ENCODE peak calls at places on chromosomes 5 and 9, in six cellular contexts. S is kidney tubule cell; P is left colon; J is stimulated activated CD4-positive, alpha-beta T cell treated with anti-CD3 and anti-CD28 coated beads, Interleukin-1b, Interleukin-23, amount 100 ng/mL, for 48 hours; C is AG08395; R is AG09309. F is an unnamed sample.

GRCh38 chr5:40383719-40384651 is 295.7 kb upstream of the PTGER4 start:
- DNase-seq in J (peak), C (peak), R (peak), P (no peak), S (peak), F (no peak)

GRCh38 chr9:98491778-98492177 is 217.0 kb downstream of the GABBR2 start:
- DNase-seq in R (no peak), J (no peak), C (peak), S (peak), P (no peak), F (no peak)

GRCh38 chr9:130765135-130766030 is 69.7 kb upstream of the ABL1 start:
- DNase-seq in S (no peak), C (no peak), P (no peak), J (peak), R (no peak), F (no peak)

GRCh38 chr9:133876144-133876543 is 116.0 kb downstream of the VAV2 start:
- DNase-seq in J (no peak), S (no peak), P (no peak), C (no peak), R (no peak), F (no peak)

GRCh38 chr9:108860354-108860753 is 1.7 kb upstream of the ACTL7A start:
- DNase-seq in P (no peak), C (no peak), J (no peak), S (no peak), R (no peak), F (no peak)

GRCh38 chr5:132110930-132111329 is 37.3 kb downstream of the CSF2 start:
- DNase-seq in J (no peak), C (no peak), P (no peak), R (no peak), S (no peak), F (no peak)

GRCh38 chr9:97906236-97906831 is 16.0 kb downstream of the TRMO start:
- DNase-seq in C (peak), S (no peak), P (no peak), R (no peak), J (peak), F (no peak)

GRCh38 chr5:14265574-14265973 is 122.4 kb downstream of the TRIO start:
- DNase-seq in S (peak), C (peak), J (no peak), R (peak), P (no peak), F (no peak)

GRCh38 chr9:19255821-19256220 is 25.3 kb downstream of the DENND4C start:
- DNase-seq in R (no peak), J (no peak), S (no peak), P (no peak), C (no peak), F (no peak)

GRCh38 chr5:19584131-19584530 is 403.9 kb downstream of the CDH18 start:
- DNase-seq in R (no peak), P (no peak), C (no peak), S (no peak), J (no peak), F (no peak)

GRCh38 chr9:113588242-113588810 is 124.8 kb downstream of the RGS3 start:
- DNase-seq in C (no peak), S (no peak), J (no peak), P (no peak), R (no peak), F (no peak)

GRCh38 chr5:117220730-117221129 is 646.1 kb upstream of the SEMA6A start:
- DNase-seq in P (no peak), J (no peak), C (no peak), S (peak), R (no peak), F (no peak)

GRCh38 chr9:33439731-33440130 is 7.7 kb downstream of the AQP3 start:
- DNase-seq in C (peak), R (no peak), P (no peak), J (no peak), S (no peak), F (no peak)

GRCh38 chr5:131379071-131379538 is 115.3 kb downstream of the CDC42SE2 start:
- DNase-seq in S (peak), P (no peak), J (no peak), C (no peak), R (no peak), F (no peak)

GRCh38 chr9:133514475-133515239 is 10.1 kb downstream of the MYMK start:
- DNase-seq in R (no peak), P (no peak), C (no peak), S (no peak), J (no peak), F (peak)

GRCh38 chr9:35517136-35517535 is 27.2 kb downstream of the RUSC2 start:
- DNase-seq in P (no peak), J (no peak), C (no peak), S (peak), R (no peak), F (no peak)

GRCh38 chr9:35753466-35753865 is 610 bp downstream of the MSMP start:
- DNase-seq in C (no peak), S (no peak), J (no peak), R (no peak), P (no peak), F (no peak)

GRCh38 chr5:109451161-109451560 is 41.4 kb upstream of the PJA2 start:
- DNase-seq in J (no peak), C (no peak), R (no peak), P (no peak), S (no peak), F (peak)

GRCh38 chr9:111094433-111095421 is 56.5 kb upstream of the LPAR1 start:
- DNase-seq in S (peak), P (peak), R (peak), J (no peak), C (peak), F (no peak)

GRCh38 chr5:969421-969839 is 39.2 kb upstream of the NKD2 start:
- DNase-seq in S (no peak), C (peak), R (no peak), P (no peak), J (no peak), F (peak)

GRCh38 chr9:131972889-131973288 is 106.8 kb downstream of the MED27 start:
- DNase-seq in S (no peak), P (no peak), R (no peak), J (no peak), C (no peak), F (no peak)

GRCh38 chr9:18393340-18394130 is 80.4 kb upstream of the ADAMTSL1 start:
- DNase-seq in R (peak), C (peak), P (peak), J (no peak), S (peak), F (peak)

GRCh38 chr9:99785010-99785590 is 36.6 kb upstream of the NR4A3 start:
- DNase-seq in P (no peak), R (no peak), S (no peak), J (no peak), C (no peak), F (no peak)

GRCh38 chr5:180874804-180875582 is 13.9 kb upstream of the ZFP62 start:
- DNase-seq in P (no peak), C (no peak), S (no peak), R (no peak), J (no peak), F (peak)

F was measured in body of pancreas.